ENCODE peak calls at places on chromosomes 13 and 19, in six cellular contexts. P is body of pancreas, G is ascending aorta, S is left ventricle myocardium inferior, X is esophagus squamous epithelium, H is kidney epithelial cell. E is an unnamed sample.

GRCh38 chr13:98939552-98940306 is 38.1 kb downstream of the DOCK9 start:
- DNase-seq in X (no peak), H (no peak), G (no peak), S (no peak), P (no peak), E (no peak)

GRCh38 chr19:51571599-51571998 is 516 bp downstream of the ZNF175 start:
- DNase-seq in P (no peak), H (no peak), G (no peak), X (no peak), S (no peak), E (no peak)

GRCh38 chr13:46961719-46962118 is 64.9 kb upstream of the HTR2A start:
- DNase-seq in G (no peak), H (peak; percentile 71), X (no peak), S (no peak), P (no peak), E (peak; percentile 93)

GRCh38 chr13:89726690-89727435 is 1620.6 kb upstream of the MIR17HG start:
- DNase-seq in S (no peak), X (no peak), G (no peak), H (peak; percentile 14), P (no peak), E (no peak)

GRCh38 chr19:8363803-8364771 is at the start of gene ANGPTL4:
- DNase-seq in S (peak; percentile 77), H (no peak), G (peak; percentile 86), P (peak; percentile 85), X (no peak), E (no peak)

GRCh38 chr13:103102482-103102881 is 36.3 kb upstream of the SLC10A2 start:
- DNase-seq in G (no peak), S (no peak), H (no peak), P (no peak), X (no peak), E (no peak)

GRCh38 chr13:98473135-98473791 is 103.6 kb downstream of the STK24 start:
- DNase-seq in X (no peak), H (no peak), G (no peak), S (no peak), P (peak; percentile 50), E (no peak)

GRCh38 chr13:32334676-32335075 is 19.4 kb downstream of the BRCA2 start:
- DNase-seq in H (no peak), P (no peak), S (no peak), X (no peak), G (no peak), E (no peak)

GRCh38 chr13:24269803-24270202 is 39.6 kb upstream of the C1QTNF9 start:
- DNase-seq in P (no peak), H (no peak), G (no peak), X (no peak), S (no peak), E (no peak)

GRCh38 chr19:35556846-35557538 is 6.5 kb downstream of the ATP4A start:
- DNase-seq in S (no peak), P (no peak), X (no peak), H (no peak), G (no peak), E (no peak)

GRCh38 chr19:48490980-48491792 is 20.4 kb downstream of the LMTK3 start:
- DNase-seq in H (no peak), P (peak; percentile 44), S (no peak), G (no peak), X (no peak), E (peak; percentile 64)

GRCh38 chr13:103195762-103196161 is 129.5 kb upstream of the SLC10A2 start:
- DNase-seq in G (no peak), X (no peak), P (no peak), H (no peak), S (no peak), E (no peak)

GRCh38 chr13:50236898-50237318 is 221.7 kb downstream of the KCNRG start:
- DNase-seq in X (no peak), P (no peak), G (no peak), H (no peak), S (no peak), E (peak; percentile 87)

GRCh38 chr19:56710437-56710836 is 38.9 kb upstream of the ZNF835 start:
- DNase-seq in G (no peak), H (no peak), P (no peak), X (no peak), S (no peak), E (no peak)

GRCh38 chr13:86282450-86282849 is 483.2 kb upstream of the SLITRK6 start:
- DNase-seq in S (no peak), X (no peak), P (no peak), G (no peak), H (peak; percentile 50), E (peak; percentile 10)

GRCh38 chr13:26682606-26683005 is 78.0 kb downstream of the GPR12 start:
- DNase-seq in S (no peak), P (no peak), G (no peak), H (no peak), X (no peak), E (no peak)

GRCh38 chr13:108662528-108662927 is 33.1 kb downstream of the MYO16 start:
- DNase-seq in G (no peak), X (no peak), S (no peak), P (no peak), H (no peak), E (no peak)

GRCh38 chr13:30006246-30006645 is 155.8 kb upstream of the UBL3 start:
- DNase-seq in G (no peak), S (no peak), X (no peak), H (no peak), P (no peak), E (no peak)

GRCh38 chr19:17469092-17469370 is 1.3 kb upstream of the SLC27A1 start:
- DNase-seq in X (no peak), S (no peak), P (no peak), H (no peak), G (no peak), E (no peak)

GRCh38 chr13:105139048-105139379 is 1396.4 kb downstream of the EFNB2 start:
- DNase-seq in S (no peak), G (no peak), P (no peak), H (no peak), X (no peak), E (no peak)

GRCh38 chr19:18478545-18479311 is 40.8 kb upstream of the ISYNA1 start:
- DNase-seq in G (peak; percentile 93), P (peak; percentile 65), H (peak; percentile 49), S (peak; percentile 82), X (peak; percentile 46), E (peak; percentile 88)

GRCh38 chr13:99307648-99308339 is 595 bp upstream of the GPR183 start:
- DNase-seq in G (peak; percentile 75), H (peak; percentile 74), X (no peak), P (peak; percentile 50), S (no peak), E (peak; percentile 83)

GRCh38 chr13:106152047-106152446 is 383.4 kb downstream of the EFNB2 start:
- DNase-seq in S (no peak), P (no peak), X (no peak), G (no peak), H (no peak), E (no peak)

GRCh38 chr13:97142452-97142851 is 79.7 kb upstream of the MBNL2 start:
- DNase-seq in X (no peak), G (no peak), P (peak; percentile 46), H (no peak), S (peak; percentile 26), E (no peak)

GRCh38 chr19:7605490-7606222 is 10.0 kb downstream of the CAMSAP3 start:
- DNase-seq in H (no peak), X (no peak), G (no peak), S (no peak), P (no peak), E (peak; percentile 67)

GRCh38 chr13:89407357-89407756 is 1736.2 kb downstream of the SLITRK5 start:
- DNase-seq in S (no peak), G (no peak), X (no peak), P (no peak), H (no peak), E (no peak)

GRCh38 chr19:33390120-33390907 is 16.8 kb downstream of the CEBPG start:
- DNase-seq in S (peak; percentile 69), X (no peak), P (no peak), G (no peak), H (no peak), E (no peak)

GRCh38 chr13:20955496-20955895 is 53.0 kb upstream of the XPO4 start:
- DNase-seq in P (no peak), S (no peak), X (no peak), G (no peak), H (no peak), E (no peak)

GRCh38 chr13:76231522-76232167 is 595.5 kb downstream of the LMO7 start:
- DNase-seq in H (no peak), P (no peak), G (no peak), S (no peak), X (no peak), E (no peak)
- H3K4me3 ChIP-seq in H (no peak overlapping the region), P (no peak overlapping the region), G (no peak overlapping the region), S (no peak overlapping the region), X (no peak overlapping the region), E (no peak overlapping the region)

DNA sequence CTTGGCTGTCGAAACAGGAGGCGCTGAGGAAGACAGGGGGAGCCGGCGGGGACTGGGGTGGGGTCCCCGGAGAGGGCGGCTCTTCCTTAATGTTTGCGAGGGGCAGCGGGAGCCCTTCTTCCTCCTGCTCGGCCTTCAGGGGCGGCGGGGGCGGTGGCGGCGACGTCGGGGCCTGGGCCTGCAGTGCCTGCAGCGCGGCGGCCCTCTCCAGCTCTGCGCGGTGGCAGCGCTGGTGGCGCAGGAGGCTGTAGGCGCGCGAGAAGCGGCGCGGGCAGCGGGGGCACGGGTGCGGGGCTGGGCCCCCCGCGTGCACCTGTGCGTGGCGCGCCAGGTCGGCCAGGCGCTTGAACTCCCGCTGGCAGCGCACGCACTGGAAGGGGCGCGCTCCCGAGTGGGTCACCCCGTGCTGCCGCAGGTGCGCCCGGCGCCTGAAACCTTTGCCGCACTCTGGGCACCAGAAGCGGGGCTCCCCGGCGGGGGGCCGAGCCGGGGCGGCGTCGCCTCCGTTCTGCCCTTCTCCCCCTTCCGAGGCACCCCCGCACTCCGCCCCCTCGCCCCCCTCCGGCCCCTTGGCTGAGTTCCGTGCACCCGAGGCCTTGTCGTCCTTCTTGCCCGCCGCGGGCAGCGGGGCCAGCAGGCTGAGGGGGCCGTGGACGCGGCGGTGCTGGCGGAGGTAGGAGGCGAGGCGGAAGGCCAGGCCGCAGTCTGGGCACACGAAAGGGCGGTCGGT is 2.5 kb downstream of the ZNF579 start:
- DNase-seq in H (no peak), G (no peak), P (no peak), S (no peak), X (no peak), E (no peak)
- TF ChIP-seq CTCF in H (no peak), G (no peak), P (no peak), S (no peak), X (no peak), E (no peak)

GRCh38 chr13:45121421-45121820 is 1.1 kb downstream of the GTF2F2 start:
- DNase-seq in H (no peak), G (no peak), S (no peak), X (no peak), P (no peak), E (peak; percentile 48)
- H3K4me3 ChIP-seq in H (peak overlapping the region; percentile 72), G (peak overlapping the region; percentile 71), S (peak overlapping the region; percentile 81), X (peak overlapping the region; percentile 83), P (no peak overlapping the region), E (peak overlapping the region; percentile 63)

DNA sequence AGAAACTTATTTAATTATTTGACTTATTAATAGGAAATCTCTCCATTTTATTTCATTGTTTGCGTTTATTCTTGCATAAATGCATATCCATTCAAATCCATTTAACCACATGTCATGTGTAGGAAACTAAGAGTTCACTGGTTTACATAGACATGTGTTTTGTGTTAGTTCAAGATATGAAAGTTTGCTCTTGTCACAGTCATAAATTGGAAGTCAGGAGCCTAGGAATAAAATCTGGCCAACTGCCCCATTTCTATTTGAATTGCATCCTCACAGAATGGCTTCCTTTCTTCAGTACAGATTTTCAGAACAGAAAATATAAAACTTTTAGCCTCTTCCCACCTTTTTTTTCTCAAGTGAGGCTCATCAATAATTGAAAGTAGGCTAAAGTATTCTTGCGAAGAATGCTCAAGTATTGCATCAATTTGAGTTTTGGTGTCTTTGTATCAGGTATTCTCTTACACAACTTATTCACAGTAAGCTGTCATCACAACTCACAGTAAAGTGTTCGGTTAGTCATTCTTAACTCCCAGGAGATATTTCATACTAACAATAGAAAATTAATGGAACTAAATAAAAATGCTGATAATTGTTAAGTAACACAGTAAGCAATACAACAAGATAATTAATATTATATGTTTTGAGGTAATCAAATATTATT is 802.7 kb downstream of the PCDH9 start:
- DNase-seq in X (no peak), S (no peak), H (no peak), P (no peak), G (no peak), E (no peak)
- TF ChIP-seq CTCF in X (no peak), S (no peak), H (no peak), P (no peak), G (no peak), E (no peak)

E was measured in GM12865.